ENCODE peak calls at places on chromosomes 13 and 19, in five cellular contexts. N, K, H, Z and T are unnamed samples.
A peak's percentile ranks its signal among the peaks of the same experiment; 100 is the strongest.

GRCh38 chr13:98847780-98848179 is 95.3 kb upstream of the SLC15A1 start:
- DNase-seq in N (peak; percentile 24), K (no peak), H (no peak), Z (no peak), T (no peak)

GRCh38 chr19:1875646-1876493 is 9.4 kb downstream of the ABHD17A start:
- DNase-seq in N (peak; percentile 77), K (peak; percentile 51), H (peak; percentile 79), Z (no peak), T (peak; percentile 68)

GRCh38 chr19:51799311-51799997 is 4.5 kb downstream of the FPR3 start:
- DNase-seq in N (peak; percentile 62), K (no peak), H (peak; percentile 35), Z (no peak), T (no peak)

GRCh38 chr19:4870025-4870700 is 2.7 kb upstream of the PLIN3 start:
- DNase-seq in N (peak; percentile 74), K (no peak), H (peak; percentile 98), Z (peak; percentile 49), T (peak; percentile 95)

GRCh38 chr19:33446156-33446917 is 72.8 kb downstream of the CEBPG start:
- DNase-seq in N (no peak), K (no peak), H (no peak), Z (no peak), T (no peak)

GRCh38 chr19:36972594-36972993 is 56.5 kb downstream of the ZNF568 start:
- DNase-seq in N (no peak), K (no peak), H (no peak), Z (no peak), T (no peak)

GRCh38 chr19:29753190-29753933 is 38.3 kb upstream of the C19orf12 start:
- DNase-seq in N (peak; percentile 88), K (no peak), H (no peak), Z (no peak), T (no peak)

GRCh38 chr13:111114362-111115050 is 604 bp upstream of the ARHGEF7 start:
- DNase-seq in N (no peak), K (no peak), H (no peak), Z (no peak), T (no peak)

GRCh38 chr13:51518847-51519246 is 65.4 kb upstream of the WDFY2 start:
- DNase-seq in N (no peak), K (no peak), H (no peak), Z (no peak), T (no peak)

GRCh38 chr13:93425411-93425810 is 198.8 kb downstream of the GPC6 start:
- DNase-seq in N (no peak), K (no peak), H (no peak), Z (no peak), T (no peak)

GRCh38 chr19:33580026-33580644 is 41.6 kb upstream of the CHST8 start:
- DNase-seq in N (no peak), K (no peak), H (peak; percentile 20), Z (no peak), T (no peak)

GRCh38 chr13:62544928-62545327 is 1129.3 kb upstream of the PCDH20 start:
- DNase-seq in N (no peak), K (no peak), H (no peak), Z (no peak), T (no peak)

GRCh38 chr19:17235618-17236413 is 9.8 kb downstream of the OCEL1 start:
- DNase-seq in N (peak; percentile 85), K (no peak), H (no peak), Z (no peak), T (no peak)

GRCh38 chr19:5246554-5247155 is 94.0 kb downstream of the PTPRS start:
- DNase-seq in N (no peak), K (no peak), H (no peak), Z (no peak), T (no peak)

GRCh38 chr13:101572456-101572855 is 120.0 kb downstream of the ITGBL1 start:
- DNase-seq in N (no peak), K (no peak), H (no peak), Z (no peak), T (no peak)

GRCh38 chr13:30997697-30998547 is 65.5 kb downstream of the TEX26 start:
- DNase-seq in N (no peak), K (no peak), H (no peak), Z (no peak), T (no peak)

GRCh38 chr19:55383789-55384575 is at the start of gene TMEM238:
- DNase-seq in N (peak; percentile 55), K (no peak), H (no peak), Z (no peak), T (no peak)

GRCh38 chr19:5337126-5337525 is 3.5 kb downstream of the PTPRS start:
- DNase-seq in N (no peak), K (no peak), H (no peak), Z (no peak), T (no peak)

GRCh38 chr13:28576037-28576436 is 81.1 kb upstream of the FLT1 start:
- DNase-seq in N (no peak), K (no peak), H (no peak), Z (no peak), T (no peak)

GRCh38 chr19:49196527-49197240 is 39.1 kb downstream of the TRPM4 start:
- DNase-seq in N (peak; percentile 3), K (no peak), H (no peak), Z (no peak), T (no peak)

GRCh38 chr19:35692010-35692409 is 12.3 kb upstream of the ZBTB32 start:
- DNase-seq in N (no peak), K (no peak), H (no peak), Z (no peak), T (no peak)

GRCh38 chr19:48874309-48875135 is 2.3 kb downstream of the PPP1R15A start:
- DNase-seq in N (peak; percentile 52), K (no peak), H (no peak), Z (no peak), T (no peak)

GRCh38 chr19:58450836-58451357 is 525 bp upstream of the ZNF324B start:
- DNase-seq in N (no peak), K (no peak), H (no peak), Z (no peak), T (no peak)

GRCh38 chr19:50669319-50670101 is 20.3 kb downstream of the C19orf81 start:
- DNase-seq in N (peak; percentile 73), K (no peak), H (no peak), Z (no peak), T (no peak)

GRCh38 chr13:73200432-73200831 is 141.6 kb downstream of the KLF5 start:
- DNase-seq in N (no peak), K (no peak), H (no peak), Z (no peak), T (no peak)

GRCh38 chr19:47230122-47230920 is 678 bp downstream of the BBC3 start:
- DNase-seq in N (peak; percentile 84), K (no peak), H (peak; percentile 32), Z (no peak), T (no peak)

GRCh38 chr19:42126565-42126964 is 5.7 kb downstream of the POU2F2 start:
- DNase-seq in N (no peak), K (peak; percentile 42), H (no peak), Z (no peak), T (no peak)

GRCh38 chr19:30557212-30557611 is 185.0 kb downstream of the ZNF536 start:
- DNase-seq in N (no peak), K (no peak), H (no peak), Z (no peak), T (no peak)

GRCh38 chr19:48608798-48609263 is 2.3 kb downstream of the SPACA4 start:
- DNase-seq in N (peak; percentile 69), K (no peak), H (peak; percentile 42), Z (no peak), T (peak; percentile 66)

GRCh38 chr19:40465025-40465780 is at the start of gene BLVRB:
- DNase-seq in N (no peak), K (no peak), H (peak; percentile 52), Z (no peak), T (no peak)

GRCh38 chr13:107348931-107349330 is 781.0 kb upstream of the ARGLU1 start:
- DNase-seq in N (no peak), K (no peak), H (no peak), Z (no peak), T (no peak)

GRCh38 chr13:62510906-62511655 is 1095.4 kb upstream of the PCDH20 start:
- DNase-seq in N (no peak), K (peak; percentile 26), H (no peak), Z (peak; percentile 21), T (no peak)

GRCh38 chr19:41706741-41707501 is 1.5 kb upstream of the CEACAM5 start:
- DNase-seq in N (peak; percentile 93), K (peak; percentile 3), H (peak; percentile 64), Z (peak; percentile 65), T (peak; percentile 69)

DNA sequence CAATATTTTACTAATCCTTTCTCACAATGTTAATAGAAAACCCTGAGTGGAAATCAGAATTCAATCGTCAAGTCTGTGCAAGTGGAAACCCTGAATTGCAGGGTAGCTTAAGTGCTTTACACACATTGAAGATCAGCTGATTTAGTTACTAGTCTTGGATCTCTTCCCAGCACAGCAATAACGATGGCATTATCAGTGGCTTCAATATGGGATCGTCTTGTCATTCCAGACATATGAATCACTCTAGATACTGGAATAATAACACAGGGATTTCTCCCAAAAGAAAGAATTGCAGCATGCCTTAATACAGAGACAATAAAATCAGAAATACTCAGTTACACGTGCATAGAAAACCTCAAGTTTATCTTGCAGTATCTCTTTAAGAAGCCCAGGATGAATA is 12.6 kb upstream of the METTL21C start:
- DNase-seq in N (no peak), K (no peak), H (no peak), Z (no peak), T (no peak)
- H3K9ac ChIP-seq in N (no peak overlapping the region), K (no peak overlapping the region), H (no peak overlapping the region), Z (no peak overlapping the region), T (no peak overlapping the region)

GRCh38 chr19:18496980-18497256 is 25.0 kb downstream of the ELL start:
- DNase-seq in N (no peak), K (no peak), H (no peak), Z (no peak), T (no peak)
- H3K4me1 ChIP-seq in N (peaks cover 49% of the 10 kb centered on the region), K (peaks cover 32% of the 10 kb centered on the region), H (peaks cover 57% of the 10 kb centered on the region), Z (peaks cover 9% of the 10 kb centered on the region), T (peaks cover 10% of the 10 kb centered on the region)

GRCh38 chr13:41960195-41960699 is 662 bp downstream of the VWA8 start:
- DNase-seq in N (no peak), K (no peak), H (peak; percentile 46), Z (no peak), T (no peak)
- TF ChIP-seq SP1 in N (no peak), K (no peak), H (no peak), Z (no peak), T (no peak)

GRCh38 chr19:45173816-45174215 is 4.2 kb downstream of the TRAPPC6A start:
- DNase-seq in N (no peak), K (no peak), H (no peak), Z (no peak), T (no peak)

GRCh38 chr19:45171211-45171623 is 6.8 kb downstream of the TRAPPC6A start:
- DNase-seq in N (no peak), K (no peak), H (no peak), Z (no peak), T (no peak)

GRCh38 chr19:45170146-45171106 is 7.6 kb downstream of the TRAPPC6A start:
- DNase-seq in N (peak; percentile 60), K (no peak), H (no peak), Z (no peak), T (no peak)

GRCh38 chr19:45172611-45173208 is 5.3 kb downstream of the TRAPPC6A start:
- DNase-seq in N (no peak), K (no peak), H (no peak), Z (no peak), T (no peak)

DNA sequence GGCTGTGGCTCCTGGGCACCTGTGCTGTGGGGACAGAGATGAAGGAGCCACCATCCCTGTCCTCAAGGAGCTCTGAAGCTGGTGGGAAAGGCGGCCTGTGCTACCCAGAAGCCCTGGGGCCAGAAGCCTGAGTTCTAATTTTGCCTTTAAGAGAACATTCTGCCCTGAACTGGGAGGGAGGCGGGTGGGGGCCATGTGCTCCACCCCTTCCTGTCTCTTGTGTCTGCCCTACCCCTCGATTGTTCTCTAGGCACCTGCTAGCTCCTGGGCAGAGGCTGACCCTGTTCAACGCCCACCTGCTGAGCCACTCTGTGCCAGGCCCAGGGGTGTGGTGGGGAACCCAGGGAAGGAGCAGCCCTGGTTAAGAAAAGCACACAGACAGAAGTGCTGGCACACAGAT is 5.9 kb downstream of the TRAPPC6A start:
- DNase-seq in N (no peak), K (no peak), H (no peak), Z (no peak), T (no peak)
- H3K9ac ChIP-seq in N (no peak overlapping the region), K (no peak overlapping the region), H (no peak overlapping the region), Z (no peak overlapping the region), T (peak overlapping the region; percentile 14)